ENCODE peak calls at places on chromosomes 7 and 10, in eight cellular contexts. N, O, M, I, X, Z, U and Q are unnamed samples.

GRCh38 chr10:35409094-35409582 is 72.8 kb downstream of the CCNY start:
- DNase-seq in N (no peak), I (no peak), O (peak), Z (peak), U (no peak), M (no peak), X (peak), Q (peak)

GRCh38 chr10:27620425-27621397 is 116.6 kb downstream of the RAB18 start:
- DNase-seq in Z (peak), O (no peak), X (no peak), M (no peak), I (no peak), N (peak), U (no peak), Q (no peak)

GRCh38 chr10:29950391-29950790 is 109.0 kb downstream of the JCAD start:
- DNase-seq in U (no peak), X (no peak), M (no peak), O (no peak), N (no peak), I (no peak), Z (no peak), Q (no peak)

GRCh38 chr7:122305475-122306319 is 1.1 kb upstream of the FEZF1 start:
- DNase-seq in N (no peak), U (no peak), I (no peak), Z (no peak), M (peak), O (peak), X (no peak), Q (no peak)

GRCh38 chr10:132899751-132900065 is 42.7 kb downstream of the CFAP46 start:
- DNase-seq in X (no peak), Z (no peak), N (peak), I (no peak), M (peak), O (no peak), U (no peak), Q (no peak)

GRCh38 chr7:70354409-70355169 is 756.3 kb downstream of the AUTS2 start:
- DNase-seq in I (peak), U (no peak), O (no peak), X (no peak), Z (no peak), M (no peak), N (no peak), Q (peak)

GRCh38 chr10:123254287-123254858 is 100.2 kb downstream of the BUB3 start:
- DNase-seq in Z (no peak), N (no peak), X (no peak), M (no peak), U (no peak), O (no peak), I (no peak), Q (peak)

GRCh38 chr7:96355990-96356506 is 34.1 kb upstream of the SLC25A13 start:
- DNase-seq in O (no peak), I (no peak), Z (no peak), X (no peak), N (no peak), M (no peak), U (no peak), Q (no peak)

GRCh38 chr10:52778511-52779392 is 6.2 kb upstream of the MBL2 start:
- DNase-seq in N (no peak), M (no peak), X (no peak), O (no peak), Z (peak), U (no peak), I (no peak), Q (no peak)
- TF ChIP-seq CTCF in N (no peak), M (peak), X (no peak), O (peak), Z (peak), U (no peak), I (no peak), Q (peak)

DNA sequence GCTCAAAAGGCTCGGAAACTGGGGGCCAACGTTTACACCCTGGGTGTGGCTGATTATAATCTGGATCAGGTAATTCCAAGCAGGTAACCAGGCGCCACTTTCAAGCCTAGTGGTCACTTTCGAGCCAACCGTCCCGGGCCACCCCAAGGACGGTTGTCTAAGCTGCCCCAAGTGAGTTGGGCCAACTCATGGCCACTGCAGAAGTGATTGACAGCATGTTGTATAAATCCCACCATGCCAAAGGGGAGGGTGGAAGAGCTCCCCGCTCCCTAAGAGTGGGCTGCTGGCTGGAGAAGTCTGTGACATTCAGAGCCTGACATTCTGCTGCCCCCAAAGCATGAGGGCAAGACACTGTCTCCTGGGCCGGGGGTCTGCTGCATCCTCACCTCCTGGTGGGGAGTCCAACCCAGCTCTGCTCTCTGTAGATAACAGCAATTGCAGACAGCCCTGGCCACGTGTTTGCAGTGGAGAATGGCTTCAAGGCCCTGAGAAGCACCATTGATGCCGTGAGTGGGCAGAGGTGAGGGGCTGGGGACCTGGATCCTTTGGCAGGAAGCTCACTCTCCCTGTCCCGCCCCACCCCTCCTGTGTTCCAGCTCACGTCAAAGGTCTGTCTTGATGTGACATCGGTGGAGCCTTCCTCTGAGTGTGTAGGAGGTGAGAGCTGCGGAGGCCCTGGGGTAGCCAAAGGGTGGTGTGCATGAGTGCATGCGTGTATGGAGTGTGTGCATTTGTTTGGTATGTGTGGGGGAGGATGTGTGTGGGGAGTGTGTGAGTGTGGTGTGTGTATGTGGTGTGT is 10.8 kb downstream of the ANTXRL start:
- DNase-seq in U (no peak), X (no peak), O (no peak), I (no peak), N (no peak), Z (no peak), M (peak), Q (peak)
- TF ChIP-seq CTCF in U (no peak), X (no peak), O (no peak), I (no peak), N (no peak), Z (no peak), M (no peak), Q (no peak)

GRCh38 chr10:107144490-107144889 is 20.0 kb downstream of the SORCS1 start:
- DNase-seq in Z (no peak), I (no peak), X (no peak), O (no peak), M (no peak), U (no peak), N (no peak), Q (no peak)
- TF ChIP-seq CTCF in Z (no peak), I (no peak), X (no peak), O (no peak), M (no peak), U (no peak), N (no peak), Q (no peak)

GRCh38 chr10:88389456-88389855 is 193.7 kb downstream of the RNLS start:
- DNase-seq in M (no peak), Z (peak), O (peak), X (peak), N (peak), I (peak), U (peak), Q (peak)
- TF ChIP-seq CTCF in M (peak), Z (peak), O (peak), X (peak), N (no peak), I (peak), U (peak), Q (peak)